ENCODE peak calls at places on chromosomes 13 and 19, in nine cellular contexts. C, R, N, V, S, J, P, Z and W are unnamed samples.

GRCh38 chr13:30463820-30464495 is 1.8 kb downstream of the HMGB1 start:
- DNase-seq in J (peak), S (peak), C (peak), Z (no peak), P (peak), N (peak), V (no peak), R (peak), W (peak)

GRCh38 chr13:33349996-33350826 is 64.7 kb upstream of the STARD13 start:
- DNase-seq in J (peak), R (no peak), V (peak), S (peak), C (peak), P (peak), Z (peak), N (peak), W (no peak)

GRCh38 chr13:87669379-87669978 is 1.7 kb upstream of the SLITRK5 start:
- DNase-seq in S (peak), N (peak), V (no peak), C (no peak), P (no peak), J (no peak), Z (no peak), R (no peak), W (no peak)

GRCh38 chr19:1284293-1284978 is 1.2 kb upstream of the EFNA2 start:
- DNase-seq in V (no peak), C (no peak), P (no peak), Z (no peak), R (no peak), N (no peak), J (peak), S (no peak), W (no peak)

GRCh38 chr19:18021121-18021755 is 13.3 kb downstream of the ARRDC2 start:
- DNase-seq in V (peak), N (peak), Z (peak), R (no peak), J (peak), S (peak), C (peak), P (peak), W (peak)

GRCh38 chr19:51365211-51366049 is 758 bp downstream of the ETFB start:
- DNase-seq in V (no peak), N (peak), S (peak), R (no peak), P (peak), C (no peak), Z (no peak), J (no peak), W (no peak)

GRCh38 chr19:616276-616675 is 17.1 kb downstream of the POLRMT start:
- DNase-seq in V (no peak), R (no peak), P (no peak), C (no peak), J (no peak), S (no peak), N (no peak), Z (no peak), W (no peak)

GRCh38 chr19:21970466-21970865 is 40.3 kb downstream of the ZNF208 start:
- DNase-seq in R (no peak), S (no peak), N (no peak), P (no peak), Z (no peak), V (no peak), J (no peak), C (no peak), W (no peak)

GRCh38 chr13:44309771-44310767 is 63.6 kb upstream of the SERP2 start:
- DNase-seq in P (no peak), C (peak), Z (no peak), J (no peak), R (no peak), N (no peak), V (no peak), S (peak), W (no peak)

GRCh38 chr19:43784981-43785808 is 4.4 kb upstream of the KCNN4 start:
- DNase-seq in N (peak), S (peak), Z (no peak), R (peak), C (no peak), P (peak), V (peak), J (peak), W (peak)

GRCh38 chr13:87280139-87280538 is 391.0 kb upstream of the SLITRK5 start:
- DNase-seq in V (no peak), J (no peak), S (no peak), R (no peak), C (no peak), P (no peak), Z (no peak), N (no peak), W (no peak)

GRCh38 chr13:27168870-27169525 is 2.6 kb downstream of the USP12 start:
- DNase-seq in C (no peak), J (no peak), P (no peak), Z (no peak), R (no peak), S (no peak), V (no peak), N (no peak), W (no peak)

GRCh38 chr13:109447667-109448066 is 338.7 kb downstream of the IRS2 start:
- DNase-seq in Z (no peak), J (no peak), P (no peak), S (no peak), C (no peak), R (no peak), N (no peak), V (no peak), W (no peak)